ENCODE peak calls at places on chromosomes 13 and 19, in six cellular contexts. G, N, P, V, S and M are unnamed samples.

GRCh38 chr19:2426661-2427322 is 594 bp downstream of the TIMM13 start:
- DNase-seq in V (no peak), P (peak), S (peak), N (peak), G (peak), M (peak)

GRCh38 chr13:21849323-21849722 is 178.4 kb downstream of the FGF9 start:
- DNase-seq in G (peak), P (peak), N (no peak), V (no peak), S (no peak), M (no peak)

GRCh38 chr13:95624020-95624419 is 20.5 kb downstream of the DZIP1 start:
- DNase-seq in G (peak), P (peak), S (no peak), N (no peak), V (no peak), M (no peak)

GRCh38 chr19:42170052-42170451 is 37.8 kb upstream of the POU2F2 start:
- DNase-seq in P (no peak), N (no peak), G (no peak), S (no peak), V (no peak), M (no peak)

GRCh38 chr13:30576528-30576927 is 41.2 kb upstream of the USPL1 start:
- DNase-seq in G (peak), V (no peak), S (no peak), P (no peak), N (no peak), M (peak)

GRCh38 chr13:28728642-28729041 is 9.9 kb upstream of the SLC46A3 start:
- DNase-seq in G (no peak), S (no peak), V (no peak), P (no peak), N (no peak), M (no peak)

GRCh38 chr13:92510416-92510815 is 716.2 kb upstream of the GPC6 start:
- DNase-seq in P (no peak), V (no peak), N (no peak), S (no peak), G (peak), M (no peak)

GRCh38 chr13:35770756-35771291 is 294.3 kb upstream of the MAB21L1 start:
- DNase-seq in N (no peak), G (no peak), P (no peak), S (no peak), V (no peak), M (no peak)

GRCh38 chr13:105340061-105340606 is 1195.3 kb downstream of the EFNB2 start:
- DNase-seq in N (no peak), G (no peak), P (no peak), V (no peak), S (no peak), M (no peak)

GRCh38 chr13:47268270-47268669 is 371.4 kb upstream of the HTR2A start:
- DNase-seq in N (no peak), G (no peak), S (no peak), P (no peak), V (no peak), M (no peak)

GRCh38 chr19:51025809-51026553 is 435 bp downstream of the KLK11 start:
- DNase-seq in S (peak), V (no peak), N (no peak), P (no peak), G (no peak), M (peak)

GRCh38 chr19:49807174-49807830 is 5.8 kb downstream of the FUZ start:
- DNase-seq in P (no peak), G (no peak), V (no peak), N (no peak), S (no peak), M (no peak)

GRCh38 chr13:63948045-63948444 is 2532.4 kb upstream of the PCDH20 start:
- DNase-seq in G (peak), V (no peak), P (no peak), N (no peak), S (no peak), M (no peak)

GRCh38 chr13:27953671-27954405 is 15.3 kb downstream of the CDX2 start:
- DNase-seq in P (peak), V (no peak), S (peak), G (peak), N (peak), M (peak)

GRCh38 chr13:20230913-20231838 is 943 bp downstream of the GJB6 start:
- DNase-seq in G (no peak), V (no peak), P (no peak), N (no peak), S (no peak), M (no peak)

GRCh38 chr19:29546583-29547190 is 20.9 kb downstream of the VSTM2B start:
- DNase-seq in V (peak), S (no peak), P (no peak), G (no peak), N (no peak), M (peak)

GRCh38 chr19:48878219-48879024 is 6.2 kb downstream of the PPP1R15A start:
- DNase-seq in P (no peak), V (no peak), N (no peak), S (peak), G (peak), M (no peak)

GRCh38 chr13:91323349-91323748 is 24.1 kb upstream of the MIR17HG start:
- DNase-seq in G (no peak), V (no peak), N (no peak), S (no peak), P (no peak), M (no peak)

GRCh38 chr13:84126671-84127171 is 244.4 kb upstream of the SLITRK1 start:
- DNase-seq in V (no peak), N (no peak), P (no peak), S (no peak), G (no peak), M (no peak)

GRCh38 chr19:34676697-34677385 is at the start of gene SCGB2B2:
- DNase-seq in N (no peak), V (no peak), P (no peak), S (no peak), G (no peak), M (no peak)

DNA sequence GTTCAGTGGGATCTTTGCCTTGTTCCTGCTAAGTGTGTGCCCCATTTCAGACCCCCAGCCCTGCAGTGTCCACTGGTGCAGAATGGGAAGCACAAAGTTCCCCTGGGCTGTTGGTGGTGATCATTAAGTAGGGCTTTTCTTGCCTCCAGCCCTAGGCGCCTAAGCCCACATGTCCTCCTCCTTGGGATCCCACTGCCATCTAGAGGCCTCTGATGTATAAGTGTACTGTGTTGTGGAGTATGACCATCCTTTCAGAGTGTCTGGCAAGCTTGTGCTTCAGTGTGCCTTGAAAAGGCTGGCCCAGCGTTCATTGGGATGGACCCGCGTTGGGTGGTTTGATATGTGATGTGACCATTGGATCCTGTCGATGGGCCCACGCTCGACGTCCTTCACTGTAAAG is 71.2 kb downstream of the WASF3 start:
- DNase-seq in S (no peak), N (no peak), V (no peak), P (no peak), G (peak), M (no peak)
- TF ChIP-seq CTCF in S (no peak), N (no peak), V (no peak), P (no peak), G (peak), M (peak)

DNA sequence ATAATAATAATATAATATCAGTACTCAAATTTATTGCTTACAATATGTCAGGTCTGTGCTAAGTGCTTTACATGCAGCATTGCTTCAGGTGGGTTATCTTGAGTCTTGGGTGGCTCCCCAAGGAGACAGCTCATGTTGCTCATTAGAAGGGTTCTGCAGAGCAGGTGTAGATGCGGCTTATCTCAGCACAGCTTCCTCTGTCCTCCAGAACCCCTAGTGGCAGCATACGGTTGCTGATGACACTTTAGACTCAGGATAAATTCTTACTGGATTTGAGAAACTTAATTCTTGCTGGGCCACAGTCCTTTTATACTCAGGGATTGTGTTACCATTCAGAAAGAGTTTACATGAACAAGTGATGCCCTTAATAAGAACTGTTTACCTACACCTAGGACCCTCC is 8.9 kb downstream of the COG3 start:
- DNase-seq in V (no peak), G (no peak), P (no peak), S (no peak), N (no peak), M (no peak)
- TF ChIP-seq CTCF in V (no peak), G (peak), P (peak), S (no peak), N (peak), M (no peak)

DNA sequence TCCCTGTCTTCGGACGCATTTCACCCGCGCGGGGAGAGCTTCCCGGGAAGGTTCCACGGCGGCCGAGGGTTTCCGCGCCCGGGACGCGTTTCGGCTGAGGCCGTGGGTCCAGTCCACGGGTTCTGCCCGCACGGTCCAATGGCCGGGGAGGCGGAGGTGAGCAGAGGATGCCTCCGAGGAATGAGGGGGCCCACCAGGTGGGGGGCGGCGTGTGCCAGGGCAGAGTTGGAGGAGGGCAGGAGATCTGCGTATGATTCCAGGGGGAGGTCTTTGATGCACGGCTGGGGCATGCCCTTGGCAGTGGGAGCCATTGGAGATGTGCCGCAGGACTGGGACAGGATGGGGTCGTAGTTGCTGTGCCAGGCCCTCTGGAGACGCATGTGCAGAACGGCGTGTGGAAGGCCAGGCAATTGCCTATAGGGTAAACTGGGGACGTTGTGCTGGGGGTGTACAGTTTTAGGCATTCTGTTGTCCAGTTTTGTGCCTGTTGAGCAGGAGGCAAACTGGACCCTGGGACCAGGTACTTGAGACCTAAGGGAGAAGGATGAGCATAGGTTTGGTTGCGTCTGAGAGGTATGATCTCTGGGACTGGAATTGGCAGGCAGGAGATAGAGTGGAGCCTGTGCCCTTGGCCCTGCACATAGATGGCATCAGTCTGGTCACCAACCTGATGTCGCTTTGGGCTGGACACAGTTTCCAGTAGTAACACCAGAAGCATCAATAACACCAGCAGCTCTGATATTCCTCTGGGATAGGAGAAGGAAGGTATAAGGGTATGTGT is 751 bp downstream of the ZNF584 start:
- DNase-seq in N (no peak), P (no peak), V (peak), S (no peak), G (no peak), M (peak)
- TF ChIP-seq CTCF in N (no peak), P (peak), V (no peak), S (no peak), G (no peak), M (no peak)

GRCh38 chr13:98869408-98870090 is 108.3 kb downstream of the DOCK9 start:
- DNase-seq in N (no peak), G (peak), P (no peak), S (peak), V (no peak), M (no peak)
- TF ChIP-seq CTCF in N (peak), G (peak), P (peak), S (no peak), V (no peak), M (peak)

DNA sequence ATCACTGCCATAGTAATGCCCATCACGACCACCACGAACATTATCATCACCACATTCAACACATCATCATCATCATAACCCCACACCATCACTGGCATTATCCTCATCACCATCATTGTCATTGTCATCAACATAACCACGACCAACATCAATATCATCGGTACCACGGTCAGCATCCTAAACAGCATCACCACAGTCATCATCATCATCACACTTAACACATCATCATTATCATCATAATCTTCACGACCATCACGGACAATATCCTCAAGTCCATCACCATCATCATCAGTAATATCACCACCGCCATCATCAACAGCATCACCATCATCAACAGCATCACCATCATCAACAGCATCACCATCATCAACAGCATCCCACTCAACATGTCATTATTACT is 70.3 kb downstream of the MBD3L1 start:
- DNase-seq in V (no peak), G (no peak), P (no peak), S (no peak), N (no peak), M (no peak)
- TF ChIP-seq CTCF in V (no peak), G (no peak), P (no peak), S (no peak), N (no peak), M (no peak)

GRCh38 chr19:10868872-10869547 is 2.3 kb upstream of the CARM1 start:
- DNase-seq in S (no peak), G (no peak), N (no peak), P (no peak), V (no peak), M (no peak)

GRCh38 chr19:10872551-10873107 is 1.3 kb downstream of the CARM1 start:
- DNase-seq in V (no peak), S (no peak), N (no peak), G (no peak), P (no peak), M (no peak)

GRCh38 chr19:10871711-10872550 is 578 bp downstream of the CARM1 start:
- DNase-seq in N (peak), P (no peak), S (peak), G (no peak), V (no peak), M (peak)

GRCh38 chr19:10870501-10870954 is 825 bp upstream of the CARM1 start:
- DNase-seq in G (no peak), S (no peak), P (no peak), V (no peak), N (no peak), M (no peak)

GRCh38 chr19:10870955-10871603 is at the start of gene CARM1:
- DNase-seq in V (peak), S (peak), G (peak), N (peak), P (peak), M (peak)
- TF ChIP-seq CTCF in V (no peak), S (peak), G (peak), N (peak), P (peak), M (peak)

GRCh38 chr13:43804461-43805070 is 17.8 kb upstream of the ENOX1 start:
- DNase-seq in N (no peak), G (peak), P (peak), S (no peak), V (no peak), M (no peak)
- TF ChIP-seq CTCF in N (peak), G (no peak), P (peak), S (peak), V (peak), M (peak)